ENCODE peak calls at places on chromosomes 11 and 22, in ten cellular contexts. Z is Right ventricle myocardium superior; I is stimulated activated naive CD8-positive, alpha-beta T cell treated with anti-CD3 and anti-CD28 coated beads, Interleukin-15, Interleukin-2, amounts not matched to agents 100 U/mL and 50 U/mL, for 24 hours; G is globus pallidus; N is Daoy; C is ELF-1; O is HFFc6; H is tibial artery; Y is mucosa of descending colon; U is A549. P is an unnamed sample.

GRCh38 chr11:64339754-64340408 is at the start of gene CCDC88B:
- DNase-seq in O (no peak), U (no peak), C (no peak), N (no peak), G (no peak), I (peak; percentile 89), Y (peak; percentile 75), Z (peak; percentile 84), H (peak; percentile 59), P (no peak)

GRCh38 chr22:36728505-36728904 is 25.0 kb upstream of the CACNG2 start:
- DNase-seq in C (no peak), Z (no peak), U (no peak), O (no peak), I (no peak), N (no peak), Y (no peak), G (no peak), H (no peak), P (no peak)

GRCh38 chr11:131385763-131386394 is 15.5 kb downstream of the NTM start:
- DNase-seq in O (no peak), G (no peak), Z (no peak), I (no peak), U (no peak), Y (no peak), C (no peak), H (no peak), N (no peak), P (no peak)

GRCh38 chr11:85827768-85828639 is 17.1 kb upstream of the SYTL2 start:
- DNase-seq in Y (no peak), Z (no peak), O (peak; percentile 95), N (peak; percentile 50), C (no peak), I (no peak), H (no peak), U (peak; percentile 69), G (no peak), P (no peak)

GRCh38 chr11:2834893-2835767 is 50.4 kb downstream of the CDKN1C start:
- DNase-seq in N (no peak), C (peak; percentile 56), U (no peak), I (no peak), Y (no peak), G (no peak), Z (no peak), H (no peak), O (no peak), P (no peak)

GRCh38 chr22:23847310-23847920 is 8.6 kb upstream of the DERL3 start:
- DNase-seq in N (no peak), U (no peak), G (no peak), Y (no peak), Z (peak; percentile 34), C (no peak), I (no peak), H (no peak), O (no peak), P (no peak)

GRCh38 chr11:95715777-95716241 is 73.8 kb downstream of the FAM76B start:
- DNase-seq in G (peak; percentile 75), O (no peak), I (peak; percentile 55), Y (no peak), Z (no peak), H (no peak), U (no peak), N (peak; percentile 80), C (no peak), P (peak; percentile 6)

GRCh38 chr11:93529707-93530467 is 13.3 kb downstream of the SMCO4 start:
- DNase-seq in H (no peak), G (no peak), O (peak; percentile 2), Z (peak; percentile 59), Y (no peak), U (no peak), I (no peak), C (no peak), N (peak; percentile 17), P (no peak)

GRCh38 chr22:19996694-19997384 is 19.8 kb downstream of the ARVCF start:
- DNase-seq in N (no peak), G (no peak), Z (peak; percentile 40), O (no peak), Y (no peak), C (no peak), H (no peak), U (no peak), I (no peak), P (no peak)

GRCh38 chr11:85766801-85767200 is 44.1 kb downstream of the SYTL2 start:
- DNase-seq in G (no peak), Y (no peak), Z (no peak), I (no peak), H (no peak), C (no peak), N (no peak), O (peak; percentile 12), U (no peak), P (no peak)

GRCh38 chr22:49934891-49935557 is 16.6 kb downstream of the CRELD2 start:
- DNase-seq in C (no peak), O (no peak), I (peak; percentile 95), N (peak; percentile 62), Z (peak; percentile 92), U (no peak), H (peak; percentile 75), Y (peak; percentile 89), G (peak; percentile 57), P (peak; percentile 63)

GRCh38 chr22:49026476-49027121 is 801.1 kb downstream of the BRD1 start:
- DNase-seq in O (no peak), Z (no peak), U (peak; percentile 6), Y (no peak), I (no peak), C (peak; percentile 31), H (no peak), N (peak; percentile 30), G (peak; percentile 49), P (peak; percentile 47)

GRCh38 chr11:8533332-8533731 is 60.7 kb downstream of the STK33 start:
- DNase-seq in O (no peak), Z (no peak), N (no peak), I (no peak), Y (no peak), U (no peak), C (no peak), H (no peak), G (no peak), P (no peak)

GRCh38 chr11:106872246-106872645 is 146.0 kb downstream of the GUCY1A2 start:
- DNase-seq in Z (no peak), H (no peak), Y (no peak), U (no peak), C (no peak), O (no peak), G (no peak), N (no peak), I (no peak), P (no peak)

P was measured in endothelial cell.